ENCODE peak calls at places on chromosomes 11 and 22, in four cellular contexts. P, Q, M and A are unnamed samples.

GRCh38 chr22:19942886-19943664 is 1.5 kb upstream of the TXNRD2 start:
- DNase-seq in P (no peak), Q (no peak), M (no peak), A (peak)

GRCh38 chr11:75342966-75343870 is 8.2 kb downstream of the ARRB1 start:
- DNase-seq in P (peak), Q (no peak), M (no peak), A (peak)

GRCh38 chr11:69462106-69463045 is 19.1 kb upstream of the LINC01488 start:
- DNase-seq in P (no peak), Q (no peak), M (no peak), A (no peak)

GRCh38 chr11:8100151-8100550 is 19.1 kb downstream of the TUB start:
- DNase-seq in P (peak), Q (no peak), M (no peak), A (no peak)

GRCh38 chr11:47216141-47216798 is 1.5 kb downstream of the DDB2 start:
- DNase-seq in P (peak), Q (no peak), M (peak), A (peak)

GRCh38 chr11:16924826-16925494 is 89.3 kb downstream of the PLEKHA7 start:
- DNase-seq in P (no peak), Q (peak), M (peak), A (peak)

GRCh38 chr22:46737976-46738641 is at the start of gene CERK:
- DNase-seq in P (peak), Q (peak), M (peak), A (peak)

GRCh38 chr11:10496296-10496936 is 41.4 kb downstream of the AMPD3 start:
- DNase-seq in P (peak), Q (no peak), M (no peak), A (no peak)

GRCh38 chr11:73299751-73300150 is 8.3 kb upstream of the ARHGEF17 start:
- DNase-seq in P (no peak), Q (no peak), M (no peak), A (no peak)

GRCh38 chr11:68135161-68135560 is 14.0 kb upstream of the CHKA start:
- DNase-seq in P (peak), Q (no peak), M (no peak), A (no peak)

GRCh38 chr11:63212742-63213141 is 30.7 kb downstream of the SLC22A25 start:
- DNase-seq in P (no peak), Q (peak), M (no peak), A (no peak)

GRCh38 chr11:86741489-86742435 is 58.6 kb upstream of the PRSS23 start:
- DNase-seq in P (no peak), Q (no peak), M (no peak), A (no peak)

GRCh38 chr11:76735841-76736240 is 47.3 kb upstream of the TSKU start:
- DNase-seq in P (no peak), Q (no peak), M (no peak), A (no peak)

GRCh38 chr11:94910779-94911178 is 62.6 kb downstream of the CWC15 start:
- DNase-seq in P (no peak), Q (no peak), M (no peak), A (no peak)

GRCh38 chr11:126416542-126417090 is 61.1 kb downstream of the ST3GAL4 start:
- DNase-seq in P (peak), Q (peak), M (no peak), A (peak)

GRCh38 chr11:45411221-45411946 is 125.2 kb upstream of the SYT13 start:
- DNase-seq in P (peak), Q (no peak), M (no peak), A (no peak)

GRCh38 chr22:27876684-27877083 is 42.4 kb downstream of the PITPNB start:
- DNase-seq in P (no peak), Q (no peak), M (no peak), A (no peak)